ENCODE peak calls at places on chromosome 4, in six cellular contexts. F is HCT116, D is gastrocnemius medialis, Y is body of pancreas, W is right atrium auricular region, K is BJ. L is an unnamed sample.
A peak's percentile ranks its signal among the peaks of the same experiment; 100 is the strongest.

GRCh38 chr4:137623013-137623412 is 90.7 kb upstream of the PCDH18 start:
- DNase-seq in F (no peak), D (no peak), Y (no peak), W (no peak), K (no peak), L (no peak)

GRCh38 chr4:76087007-76087769 is 12.7 kb downstream of the ART3 start:
- DNase-seq in F (peak; percentile 62), D (peak; percentile 67), Y (peak; percentile 52), W (no peak), K (no peak), L (peak; percentile 33)

GRCh38 chr4:140644470-140645185 is 75.9 kb upstream of the UCP1 start:
- DNase-seq in F (no peak), D (no peak), Y (no peak), W (no peak), K (no peak), L (no peak)

GRCh38 chr4:54318904-54319303 is 89.8 kb downstream of the PDGFRA start:
- DNase-seq in F (peak; percentile 21), D (no peak), Y (no peak), W (no peak), K (no peak), L (no peak)

GRCh38 chr4:74534936-74535335 is 90.0 kb downstream of the AREG start:
- DNase-seq in F (no peak), D (no peak), Y (no peak), W (no peak), K (no peak), L (no peak)

GRCh38 chr4:57190651-57191481 is 80.7 kb upstream of the IGFBP7 start:
- DNase-seq in F (peak; percentile 35), D (no peak), Y (peak; percentile 16), W (no peak), K (no peak), L (no peak)

GRCh38 chr4:119570401-119570800 is 58.2 kb downstream of the PDE5A start:
- DNase-seq in F (no peak), D (no peak), Y (no peak), W (no peak), K (peak; percentile 20), L (no peak)

GRCh38 chr4:182091128-182091527 is 152.1 kb upstream of the TENM3 start:
- DNase-seq in F (no peak), D (no peak), Y (no peak), W (no peak), K (no peak), L (no peak)

GRCh38 chr4:107682306-107682705 is 37.7 kb downstream of the PAPSS1 start:
- DNase-seq in F (no peak), D (no peak), Y (peak; percentile 65), W (no peak), K (no peak), L (no peak)

GRCh38 chr4:138222041-138222440 is 20.1 kb downstream of the SLC7A11 start:
- DNase-seq in F (no peak), D (no peak), Y (peak; percentile 23), W (no peak), K (peak; percentile 73), L (no peak)

GRCh38 chr4:98522603-98523395 is 135.6 kb downstream of the TSPAN5 start:
- DNase-seq in F (peak; percentile 87), D (no peak), Y (no peak), W (no peak), K (peak; percentile 59), L (no peak)

GRCh38 chr4:2261110-2261852 is 628 bp downstream of the MXD4 start:
- DNase-seq in F (no peak), D (peak; percentile 33), Y (peak; percentile 62), W (no peak), K (no peak), L (peak; percentile 64)

GRCh38 chr4:44845993-44846392 is 119.6 kb upstream of the GNPDA2 start:
- DNase-seq in F (no peak), D (no peak), Y (no peak), W (no peak), K (no peak), L (no peak)

GRCh38 chr4:101232074-101232776 is 115.1 kb downstream of the PPP3CA start:
- DNase-seq in F (no peak), D (peak; percentile 45), Y (no peak), W (no peak), K (peak; percentile 10), L (no peak)

GRCh38 chr4:179112441-179113170 is 1670.4 kb upstream of the AGA start:
- DNase-seq in F (no peak), D (no peak), Y (no peak), W (no peak), K (no peak), L (no peak)

GRCh38 chr4:113953888-113954287 is 25.6 kb downstream of the ARSJ start:
- DNase-seq in F (no peak), D (no peak), Y (no peak), W (no peak), K (no peak), L (no peak)

GRCh38 chr4:113947484-113947883 is 32.0 kb downstream of the ARSJ start:
- DNase-seq in F (no peak), D (no peak), Y (no peak), W (no peak), K (no peak), L (no peak)

GRCh38 chr4:113952452-113953029 is 26.9 kb downstream of the ARSJ start:
- DNase-seq in F (peak; percentile 64), D (no peak), Y (peak; percentile 12), W (no peak), K (no peak), L (no peak)

GRCh38 chr4:113951263-113951662 is 28.2 kb downstream of the ARSJ start:
- DNase-seq in F (peak; percentile 45), D (no peak), Y (no peak), W (no peak), K (no peak), L (no peak)

DNA sequence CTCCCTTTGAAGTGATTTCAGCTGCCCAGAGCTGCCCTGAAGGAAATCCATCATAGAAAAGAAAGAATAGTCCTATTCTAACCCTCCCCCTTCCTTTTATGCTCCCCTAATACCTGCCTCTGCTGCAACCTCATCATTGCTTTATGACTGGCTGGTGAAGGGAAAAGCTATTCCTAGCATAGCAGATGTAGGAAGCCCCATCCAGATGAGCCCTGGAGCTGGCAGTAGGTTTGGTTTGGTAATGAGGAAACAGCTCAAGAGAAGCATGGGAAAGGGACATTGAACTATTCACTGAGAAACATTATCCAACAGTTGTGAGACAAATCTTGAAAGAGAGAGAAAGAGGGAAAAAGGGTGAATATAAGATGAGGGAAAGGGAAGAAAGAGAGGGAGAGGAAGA is 29.2 kb downstream of the ARSJ start:
- DNase-seq in F (no peak), D (no peak), Y (no peak), W (no peak), K (no peak), L (no peak)
- H3K36me3 ChIP-seq in F (no peaks in the 10 kb centered on the region), D (no peaks in the 10 kb centered on the region), Y (no peaks in the 10 kb centered on the region), W (no peaks in the 10 kb centered on the region), K (no peaks in the 10 kb centered on the region), L (no peaks in the 10 kb centered on the region)

GRCh38 chr4:150278206-150278605 is 200.0 kb downstream of the DCLK2 start:
- DNase-seq in F (no peak), D (no peak), Y (no peak), W (no peak), K (no peak), L (no peak)

GRCh38 chr4:150280975-150281374 is 202.7 kb downstream of the DCLK2 start:
- DNase-seq in F (no peak), D (no peak), Y (no peak), W (no peak), K (no peak), L (no peak)

GRCh38 chr4:150280081-150280950 is 202.1 kb downstream of the DCLK2 start:
- DNase-seq in F (no peak), D (no peak), Y (no peak), W (no peak), K (peak; percentile 47), L (no peak)

GRCh38 chr4:150286656-150287055 is 208.4 kb downstream of the DCLK2 start:
- DNase-seq in F (no peak), D (no peak), Y (no peak), W (no peak), K (no peak), L (no peak)

DNA sequence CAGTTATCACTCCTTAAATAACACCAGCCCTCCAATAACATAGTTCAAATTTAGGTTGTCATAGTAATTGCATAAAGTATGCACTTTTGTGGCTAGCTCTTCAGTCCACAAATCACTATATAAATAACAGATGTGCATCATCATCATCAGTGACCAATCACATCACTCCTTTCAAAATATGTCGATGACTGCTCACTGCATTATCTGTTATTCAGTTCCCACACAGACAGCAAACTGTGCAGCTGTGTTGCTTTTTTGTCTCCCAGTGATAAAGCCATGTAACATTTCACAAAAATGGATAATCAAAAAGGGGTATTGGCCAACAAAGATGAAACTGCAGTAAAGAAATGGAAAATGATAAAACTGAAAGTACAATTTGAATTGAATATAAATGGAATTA is 205.4 kb downstream of the DCLK2 start:
- DNase-seq in F (no peak), D (no peak), Y (no peak), W (no peak), K (peak; percentile 95), L (no peak)
- H3K4me3 ChIP-seq in F (no peak overlapping the region), D (no peak overlapping the region), Y (no peak overlapping the region), W (no peak overlapping the region), K (no peak overlapping the region), L (no peak overlapping the region)

GRCh38 chr4:173513651-173514050 is 16.4 kb downstream of the HAND2 start:
- DNase-seq in F (no peak), D (no peak), Y (no peak), W (no peak), K (no peak), L (no peak)

GRCh38 chr4:173514641-173515217 is 15.3 kb downstream of the HAND2 start:
- DNase-seq in F (no peak), D (no peak), Y (no peak), W (no peak), K (no peak), L (no peak)

GRCh38 chr4:173517781-173518371 is 12.2 kb downstream of the HAND2 start:
- DNase-seq in F (no peak), D (no peak), Y (no peak), W (no peak), K (no peak), L (no peak)

GRCh38 chr4:173516621-173517612 is 13.1 kb downstream of the HAND2 start:
- DNase-seq in F (no peak), D (no peak), Y (no peak), W (no peak), K (no peak), L (no peak)

GRCh38 chr4:173515458-173515857 is 14.6 kb downstream of the HAND2 start:
- DNase-seq in F (no peak), D (no peak), Y (no peak), W (no peak), K (no peak), L (no peak)
- H3K27me3 ChIP-seq in F (peaks cover 31% of the 10 kb centered on the region), D (peaks cover 81% of the 10 kb centered on the region), Y (no peaks in the 10 kb centered on the region), W (no peaks in the 10 kb centered on the region), K (peaks cover 1% of the 10 kb centered on the region), L (no peaks in the 10 kb centered on the region)

GRCh38 chr4:24382381-24382780 is 202.0 kb downstream of the DHX15 start:
- DNase-seq in F (no peak), D (no peak), Y (no peak), W (no peak), K (no peak), L (no peak)

DNA sequence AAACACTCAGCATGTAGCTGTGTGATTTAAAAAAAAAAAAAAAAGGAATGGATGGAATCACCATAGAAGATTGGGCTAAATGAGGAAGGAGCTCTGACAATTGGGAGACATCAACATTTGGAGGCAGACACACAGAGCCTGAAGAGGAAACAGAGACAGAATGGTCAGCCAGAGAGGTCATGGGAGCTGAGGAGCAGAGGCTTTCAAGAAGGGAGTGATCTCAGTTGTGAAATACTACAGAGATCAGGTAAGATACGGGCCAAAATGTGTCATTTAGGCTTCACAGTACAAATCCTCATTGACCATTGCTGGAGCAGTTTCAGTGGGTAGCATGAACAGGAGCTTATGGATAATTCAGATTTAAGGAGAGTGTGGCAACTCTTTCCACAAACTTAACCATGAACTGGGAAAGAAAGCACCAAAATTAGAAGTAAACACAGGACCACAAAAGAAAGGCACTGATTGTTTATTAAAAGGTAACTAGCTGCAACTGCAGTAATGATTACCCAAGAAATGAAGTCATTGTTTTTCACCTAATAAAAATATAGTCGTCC is 203.3 kb downstream of the DHX15 start:
- DNase-seq in F (no peak), D (no peak), Y (no peak), W (no peak), K (no peak), L (no peak)
- H3K36me3 ChIP-seq in F (no peaks in the 10 kb centered on the region), D (no peaks in the 10 kb centered on the region), Y (no peaks in the 10 kb centered on the region), W (no peaks in the 10 kb centered on the region), K (no peaks in the 10 kb centered on the region), L (no peaks in the 10 kb centered on the region)

L was measured in stomach.